ENCODE peak calls at places on chromosomes 2 and 18, in eight cellular contexts. O, Y, L, C, S, V, W and G are unnamed samples.
A peak's percentile ranks its signal among the peaks of the same experiment; 100 is the strongest.

GRCh38 chr2:115119086-115119485 is 676.6 kb downstream of the DPP10 start:
- DNase-seq in Y (no peak), L (no peak), O (no peak), C (no peak), S (no peak), W (no peak), V (no peak), G (no peak)

GRCh38 chr2:23478087-23478932 is 93.3 kb downstream of the KLHL29 start:
- DNase-seq in C (no peak), O (no peak), S (no peak), Y (no peak), L (no peak), W (no peak), V (no peak), G (no peak)

GRCh38 chr2:118774458-118775133 is 72.9 kb downstream of the EN1 start:
- DNase-seq in V (peak; percentile 0), C (no peak), O (peak; percentile 24), Y (peak; percentile 82), W (no peak), L (peak; percentile 16), S (no peak), G (no peak)

GRCh38 chr18:55241016-55241415 is 281.8 kb upstream of the CCDC68 start:
- DNase-seq in W (no peak), V (no peak), S (no peak), C (no peak), O (no peak), Y (no peak), L (no peak), G (no peak)

GRCh38 chr2:27356056-27356381 is 545 bp downstream of the GTF3C2 start:
- DNase-seq in Y (peak; percentile 70), S (no peak), C (no peak), V (no peak), L (peak; percentile 81), O (peak; percentile 54), W (no peak), G (no peak)

GRCh38 chr2:2960817-2961216 is 416.8 kb downstream of the EIPR1 start:
- DNase-seq in C (no peak), S (no peak), Y (no peak), W (no peak), V (no peak), L (no peak), O (no peak), G (no peak)

GRCh38 chr18:51624311-51624710 is 426.8 kb upstream of the MEX3C start:
- DNase-seq in L (no peak), O (no peak), S (no peak), Y (no peak), C (no peak), W (no peak), V (no peak), G (no peak)

GRCh38 chr2:117523267-117523666 is 291.2 kb upstream of the DDX18 start:
- DNase-seq in C (peak; percentile 15), L (no peak), Y (peak; percentile 1), O (no peak), W (no peak), V (no peak), S (no peak), G (no peak)

GRCh38 chr2:40394597-40394996 is 57.3 kb downstream of the SLC8A1 start:
- DNase-seq in L (no peak), V (no peak), Y (no peak), S (no peak), O (no peak), C (no peak), W (no peak), G (no peak)

GRCh38 chr2:223019390-223019930 is 32.5 kb upstream of the KCNE4 start:
- DNase-seq in S (no peak), W (no peak), O (no peak), C (no peak), Y (no peak), V (no peak), L (no peak), G (no peak)

GRCh38 chr18:76672627-76673026 is 149.7 kb upstream of the ZNF236 start:
- DNase-seq in S (peak; percentile 53), Y (peak; percentile 76), W (no peak), V (peak; percentile 15), C (no peak), L (no peak), O (peak; percentile 83), G (peak; percentile 32)

GRCh38 chr2:64797881-64798590 is 144.3 kb upstream of the SERTAD2 start:
- DNase-seq in L (no peak), W (no peak), V (peak; percentile 41), O (peak; percentile 62), C (peak; percentile 68), Y (peak; percentile 65), S (peak; percentile 52), G (no peak)

GRCh38 chr2:59184281-59185020 is 943.3 kb upstream of the FANCL start:
- DNase-seq in S (no peak), Y (peak; percentile 67), V (no peak), C (no peak), O (peak; percentile 8), W (no peak), L (no peak), G (no peak)

GRCh38 chr2:64470921-64471320 is 17.0 kb downstream of the LGALSL start:
- DNase-seq in Y (no peak), L (no peak), V (no peak), C (no peak), S (no peak), W (no peak), O (no peak), G (no peak)

GRCh38 chr2:190570871-190571270 is 36.3 kb upstream of the NEMP2 start:
- DNase-seq in L (no peak), C (no peak), S (no peak), O (no peak), W (no peak), Y (no peak), V (no peak), G (no peak)

GRCh38 chr18:48838921-48839818 is 111.6 kb downstream of the SMAD7 start:
- DNase-seq in Y (peak; percentile 93), W (no peak), C (no peak), L (no peak), S (peak; percentile 62), O (peak; percentile 62), V (no peak), G (peak; percentile 61)

DNA sequence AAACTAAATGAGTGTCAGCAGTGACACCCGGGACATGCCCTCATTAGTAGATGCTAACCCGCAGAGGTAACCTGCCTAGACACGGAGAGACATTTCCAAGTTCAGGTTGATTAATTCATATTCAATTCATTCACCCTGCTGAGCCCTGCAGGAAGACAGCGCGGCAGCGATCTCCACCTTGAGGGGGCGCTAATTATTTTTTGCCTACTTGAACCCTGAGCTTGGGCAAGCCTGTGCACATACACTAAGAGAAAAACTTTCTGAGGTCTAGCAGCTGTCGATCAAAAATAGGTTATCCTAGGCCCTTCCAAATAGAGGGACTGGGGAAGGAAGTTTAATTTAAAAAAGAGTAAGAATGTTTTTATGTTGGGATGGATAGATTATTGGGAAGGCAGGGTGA is 1.3 kb upstream of the LYPD6 start:
- DNase-seq in Y (peak; percentile 28), S (no peak), V (no peak), W (no peak), L (no peak), C (no peak), O (peak; percentile 6), G (no peak)
- H3K4me3 ChIP-seq in Y (no peak overlapping the region), S (peak overlapping the region; percentile 60), V (peak overlapping the region; percentile 68), W (no peak overlapping the region), L (peak overlapping the region; percentile 55), C (no peak overlapping the region), O (no peak overlapping the region), G (no peak overlapping the region)

DNA sequence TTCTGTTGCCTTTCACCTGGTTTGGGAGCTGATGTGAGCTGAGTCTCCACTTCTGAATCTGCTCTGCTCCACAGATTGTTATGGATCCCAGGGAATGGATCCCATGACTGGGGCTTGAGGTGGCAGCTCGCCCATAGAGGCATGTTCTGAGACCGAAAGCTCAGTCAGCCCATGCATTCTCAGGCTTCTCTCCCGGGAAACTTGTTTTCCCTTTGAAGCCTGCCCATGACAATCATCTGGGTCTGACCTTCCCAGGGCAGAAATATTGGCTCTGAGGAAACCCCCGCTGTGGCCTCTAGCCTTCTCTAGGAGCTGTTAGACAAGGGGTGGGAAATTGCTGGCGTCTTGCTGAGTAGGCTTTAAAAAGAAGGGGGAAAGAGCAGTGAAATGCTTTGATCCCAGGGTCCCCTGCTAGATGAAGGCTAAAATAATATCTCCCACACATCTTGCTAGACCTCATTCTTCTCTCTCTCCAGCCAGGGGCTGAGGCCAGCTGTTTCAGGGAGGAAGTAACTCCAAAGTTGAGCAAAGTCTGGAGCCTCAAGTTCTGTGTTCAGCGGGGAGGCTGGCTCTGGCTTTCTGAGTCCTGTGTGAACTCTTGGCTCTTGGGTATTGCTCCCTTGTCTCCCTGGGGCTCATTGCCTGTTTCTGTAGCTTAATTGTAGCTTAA is 2.0 kb downstream of the VAMP8 start:
- DNase-seq in C (no peak), O (no peak), L (no peak), V (no peak), S (no peak), Y (peak; percentile 54), W (no peak), G (no peak)
- H3K4me3 ChIP-seq in C (peak overlapping the region; percentile 36), O (no peak overlapping the region), L (no peak overlapping the region), V (no peak overlapping the region), S (no peak overlapping the region), Y (no peak overlapping the region), W (peak overlapping the region; percentile 85), G (no peak overlapping the region)

GRCh38 chr2:10407841-10408648 is 40.1 kb downstream of the ODC1 start:
- DNase-seq in Y (peak; percentile 69), S (peak; percentile 63), V (no peak), W (peak; percentile 10), L (peak; percentile 97), O (peak; percentile 94), C (peak; percentile 70), G (peak; percentile 52)
- H3K4me3 ChIP-seq in Y (no peak overlapping the region), S (no peak overlapping the region), V (no peak overlapping the region), W (peak overlapping the region; percentile 30), L (peak overlapping the region; percentile 13), O (no peak overlapping the region), C (no peak overlapping the region), G (no peak overlapping the region)

DNA sequence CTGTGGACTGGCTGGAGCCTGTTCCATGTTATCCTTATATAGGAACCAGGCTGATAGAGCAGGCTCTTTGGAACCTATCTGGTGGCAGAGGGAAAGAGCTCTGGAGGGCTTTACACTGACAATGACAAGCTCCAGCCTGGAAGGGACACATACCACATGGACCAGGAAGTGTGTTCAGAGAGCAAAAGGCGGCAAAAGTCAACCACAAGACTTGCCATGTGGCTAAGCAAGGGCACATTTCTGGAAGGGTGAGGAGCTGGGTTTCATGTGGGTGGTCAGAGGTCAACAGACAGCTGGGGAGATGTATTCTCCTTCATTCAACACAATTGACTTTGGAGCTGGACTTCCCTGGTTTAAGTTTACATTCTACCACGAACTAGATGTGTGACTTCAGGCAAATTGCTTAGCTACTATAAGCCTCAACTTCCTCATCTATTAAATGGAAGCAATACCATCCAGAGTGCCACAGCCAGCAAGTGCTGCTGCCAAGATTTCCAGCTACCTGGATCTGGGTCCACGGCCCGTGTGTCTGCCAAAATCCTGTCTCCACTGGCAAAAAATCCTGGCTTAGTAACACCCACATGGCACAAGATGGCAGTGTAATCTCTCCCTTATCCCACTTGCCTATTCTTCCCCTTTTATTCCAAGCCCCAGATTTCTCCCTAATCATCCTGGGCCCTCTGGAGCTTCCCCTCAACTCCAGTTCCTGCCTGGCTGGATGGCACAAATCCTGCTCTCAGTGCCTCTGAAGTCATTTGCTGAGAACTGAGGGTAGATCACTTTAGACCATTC is 325.3 kb downstream of the DYSF start:
- DNase-seq in O (peak; percentile 25), L (peak; percentile 42), C (peak; percentile 9), Y (peak; percentile 51), V (no peak), W (no peak), S (no peak), G (no peak)
- H3K4me3 ChIP-seq in O (no peak overlapping the region), L (no peak overlapping the region), C (no peak overlapping the region), Y (no peak overlapping the region), V (no peak overlapping the region), W (no peak overlapping the region), S (no peak overlapping the region), G (no peak overlapping the region)

GRCh38 chr2:159462961-159463360 is 153.4 kb downstream of the BAZ2B start:
- DNase-seq in L (no peak), O (no peak), S (no peak), V (no peak), W (no peak), C (no peak), Y (no peak), G (no peak)
- H3K4me3 ChIP-seq in L (no peak overlapping the region), O (no peak overlapping the region), S (no peak overlapping the region), V (no peak overlapping the region), W (no peak overlapping the region), C (no peak overlapping the region), Y (no peak overlapping the region), G (no peak overlapping the region)